ENCODE peak calls at places on chromosome 20, in four cellular contexts. One of them, this sample, is unnamed.

GRCh38 chr20:59752704-59753460 is 148.5 kb downstream of the PHACTR3 start:
- DNase-seq in right lobe of liver: no peak
- DNase-seq in stomach: no peak
- DNase-seq in lower lobe of right lung: no peak
- DNase-seq in this sample: no peak

GRCh38 chr20:1005452-1006027 is 3.4 kb upstream of the RSPO4 start:
- DNase-seq in lower lobe of right lung: no peak
- DNase-seq in stomach: no peak
- DNase-seq in right lobe of liver: peak; percentile 51
- DNase-seq in this sample: peak; percentile 70

GRCh38 chr20:20202793-20203192 is 150.5 kb downstream of the CFAP61 start:
- DNase-seq in right lobe of liver: no peak
- DNase-seq in stomach: no peak
- DNase-seq in lower lobe of right lung: no peak
- DNase-seq in this sample: no peak

GRCh38 chr20:1333462-1334369 is 4.8 kb upstream of the SDCBP2 start:
- DNase-seq in right lobe of liver: peak; percentile 39
- DNase-seq in stomach: no peak
- DNase-seq in lower lobe of right lung: no peak
- DNase-seq in this sample: no peak

GRCh38 chr20:45985573-45985972 is 13.6 kb upstream of the ZNF335 start:
- DNase-seq in stomach: no peak
- DNase-seq in lower lobe of right lung: peak; percentile 24
- DNase-seq in right lobe of liver: no peak
- DNase-seq in this sample: no peak

GRCh38 chr20:14992071-14992654 is 654.8 kb upstream of the FLRT3 start:
- DNase-seq in lower lobe of right lung: no peak
- DNase-seq in right lobe of liver: no peak
- DNase-seq in stomach: no peak
- DNase-seq in this sample: no peak

GRCh38 chr20:21613512-21613911 is 92.0 kb upstream of the PAX1 start:
- DNase-seq in right lobe of liver: peak; percentile 76
- DNase-seq in lower lobe of right lung: no peak
- DNase-seq in stomach: peak; percentile 26
- DNase-seq in this sample: peak; percentile 60

GRCh38 chr20:33859157-33859695 is 48.1 kb downstream of the CHMP4B start:
- DNase-seq in stomach: no peak
- DNase-seq in lower lobe of right lung: peak; percentile 46
- DNase-seq in right lobe of liver: no peak
- DNase-seq in this sample: no peak

GRCh38 chr20:54208492-54209044 is 681 bp downstream of the PFDN4 start:
- DNase-seq in right lobe of liver: no peak
- DNase-seq in lower lobe of right lung: no peak
- DNase-seq in stomach: no peak
- DNase-seq in this sample: no peak

GRCh38 chr20:10079964-10080363 is 45.2 kb downstream of the ANKEF1 start:
- DNase-seq in right lobe of liver: no peak
- DNase-seq in lower lobe of right lung: no peak
- DNase-seq in stomach: no peak
- DNase-seq in this sample: no peak

GRCh38 chr20:52190437-52191131 is 995 bp downstream of the ZFP64 start:
- DNase-seq in right lobe of liver: peak; percentile 48
- DNase-seq in lower lobe of right lung: no peak
- DNase-seq in stomach: peak; percentile 34
- DNase-seq in this sample: peak; percentile 76

GRCh38 chr20:2692036-2692885 is at the start of gene EBF4:
- DNase-seq in stomach: peak; percentile 55
- DNase-seq in right lobe of liver: no peak
- DNase-seq in lower lobe of right lung: peak; percentile 58
- DNase-seq in this sample: no peak

GRCh38 chr20:3163099-3164042 is 3.7 kb upstream of the FASTKD5 start:
- DNase-seq in right lobe of liver: peak; percentile 37
- DNase-seq in stomach: no peak
- DNase-seq in lower lobe of right lung: no peak
- DNase-seq in this sample: no peak

GRCh38 chr20:34703573-34704176 is 469 bp upstream of the TP53INP2 start:
- DNase-seq in right lobe of liver: peak; percentile 58
- DNase-seq in stomach: peak; percentile 55
- DNase-seq in lower lobe of right lung: peak; percentile 52
- DNase-seq in this sample: peak; percentile 68

GRCh38 chr20:36447101-36447500 is 94.2 kb upstream of the MYL9 start:
- DNase-seq in lower lobe of right lung: no peak
- DNase-seq in stomach: no peak
- DNase-seq in right lobe of liver: no peak
- DNase-seq in this sample: no peak

GRCh38 chr20:37398750-37399621 is 53.0 kb downstream of the SRC start:
- DNase-seq in right lobe of liver: peak; percentile 84
- DNase-seq in stomach: no peak
- DNase-seq in lower lobe of right lung: no peak
- DNase-seq in this sample: no peak

GRCh38 chr20:31663524-31663837 is 25.8 kb downstream of the COX4I2 start:
- DNase-seq in right lobe of liver: no peak
- DNase-seq in stomach: no peak
- DNase-seq in lower lobe of right lung: no peak
- DNase-seq in this sample: no peak

GRCh38 chr20:31666258-31667042 is 28.7 kb downstream of the COX4I2 start:
- DNase-seq in lower lobe of right lung: peak; percentile 82
- DNase-seq in stomach: no peak
- DNase-seq in right lobe of liver: peak; percentile 61
- DNase-seq in this sample: peak; percentile 72

GRCh38 chr20:31665753-31666152 is 28.0 kb downstream of the COX4I2 start:
- DNase-seq in lower lobe of right lung: no peak
- DNase-seq in right lobe of liver: no peak
- DNase-seq in stomach: no peak
- DNase-seq in this sample: no peak

GRCh38 chr20:31663838-31664695 is 26.4 kb downstream of the COX4I2 start:
- DNase-seq in right lobe of liver: peak; percentile 85
- DNase-seq in lower lobe of right lung: peak; percentile 73
- DNase-seq in stomach: peak; percentile 79
- DNase-seq in this sample: peak; percentile 86

DNA sequence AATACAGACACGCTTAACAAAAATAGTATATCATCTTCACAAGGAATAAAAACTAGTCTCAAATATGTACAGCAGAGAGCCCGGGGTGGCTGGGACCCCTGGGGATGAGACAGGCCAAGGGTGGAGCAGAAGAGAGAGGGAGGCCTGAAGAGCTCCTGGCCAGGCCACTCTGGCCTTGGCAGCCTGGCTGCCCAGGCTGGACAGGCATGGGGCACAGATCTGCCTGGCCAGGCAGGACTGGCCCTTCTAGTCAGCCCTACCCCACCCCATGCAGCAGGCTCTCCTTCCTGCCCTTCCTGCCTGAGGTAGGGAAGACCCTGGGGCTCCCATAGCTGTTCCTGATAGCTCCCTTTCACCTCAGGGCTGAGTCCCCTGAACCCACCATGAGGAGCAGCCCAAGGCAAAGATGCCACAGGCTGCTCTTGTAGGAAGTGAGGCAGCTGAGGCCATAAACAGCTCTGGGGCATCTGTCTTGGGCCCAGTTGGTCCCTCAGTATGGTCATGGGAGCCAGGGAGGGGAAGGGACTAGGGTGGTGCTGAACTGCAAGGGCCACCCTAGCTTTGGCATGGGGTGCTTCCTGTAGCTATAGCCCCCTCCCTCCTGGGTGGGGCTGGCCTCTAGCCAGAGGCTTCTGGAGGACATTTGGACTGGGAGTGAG is 27.1 kb downstream of the COX4I2 start:
- DNase-seq in right lobe of liver: peak; percentile 65
- DNase-seq in lower lobe of right lung: no peak
- DNase-seq in stomach: no peak
- DNase-seq in this sample: no peak
- H3K4me1 ChIP-seq in right lobe of liver: peaks cover 8% of the 10 kb centered on the region
- H3K4me1 ChIP-seq in lower lobe of right lung: peaks cover 79% of the 10 kb centered on the region
- H3K4me1 ChIP-seq in stomach: peaks cover 86% of the 10 kb centered on the region
- H3K4me1 ChIP-seq in this sample: peaks cover 78% of the 10 kb centered on the region

DNA sequence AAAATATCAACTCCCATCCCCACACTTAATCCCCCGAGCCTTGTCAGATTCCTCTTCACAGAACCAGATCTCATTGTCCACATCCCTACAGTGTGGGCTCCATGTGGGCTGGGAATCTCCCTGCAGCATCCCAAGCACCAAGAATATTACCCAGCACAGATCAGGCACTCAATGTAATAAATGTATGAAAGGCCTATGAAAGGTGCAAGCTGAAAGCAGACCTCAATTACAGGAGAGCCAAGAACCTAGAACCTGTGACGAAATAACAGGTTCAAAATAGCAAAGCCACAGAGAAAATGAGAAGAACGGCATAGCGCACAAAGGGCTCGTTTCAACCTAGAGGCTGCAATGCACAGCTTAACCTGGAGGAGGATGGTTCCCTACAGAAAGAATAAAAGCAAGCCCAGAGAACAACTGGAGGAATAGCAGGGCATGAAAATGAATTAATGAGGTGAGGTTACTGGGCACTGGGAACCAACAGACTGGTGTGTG is 3.1 kb downstream of the SLC23A2 start:
- DNase-seq in right lobe of liver: no peak
- DNase-seq in lower lobe of right lung: no peak
- DNase-seq in stomach: no peak
- DNase-seq in this sample: no peak
- TF ChIP-seq CTCF in right lobe of liver: no peak
- TF ChIP-seq CTCF in lower lobe of right lung: no peak
- TF ChIP-seq CTCF in stomach: no peak
- TF ChIP-seq CTCF in this sample: no peak

GRCh38 chr20:55584307-55584706 is 421.0 kb downstream of the CBLN4 start:
- DNase-seq in stomach: no peak
- DNase-seq in lower lobe of right lung: no peak
- DNase-seq in right lobe of liver: no peak
- DNase-seq in this sample: no peak
- H3K4me1 ChIP-seq in stomach: no peaks in the 10 kb centered on the region
- H3K4me1 ChIP-seq in lower lobe of right lung: no peaks in the 10 kb centered on the region
- H3K4me1 ChIP-seq in right lobe of liver: no peaks in the 10 kb centered on the region
- H3K4me1 ChIP-seq in this sample: no peaks in the 10 kb centered on the region

DNA sequence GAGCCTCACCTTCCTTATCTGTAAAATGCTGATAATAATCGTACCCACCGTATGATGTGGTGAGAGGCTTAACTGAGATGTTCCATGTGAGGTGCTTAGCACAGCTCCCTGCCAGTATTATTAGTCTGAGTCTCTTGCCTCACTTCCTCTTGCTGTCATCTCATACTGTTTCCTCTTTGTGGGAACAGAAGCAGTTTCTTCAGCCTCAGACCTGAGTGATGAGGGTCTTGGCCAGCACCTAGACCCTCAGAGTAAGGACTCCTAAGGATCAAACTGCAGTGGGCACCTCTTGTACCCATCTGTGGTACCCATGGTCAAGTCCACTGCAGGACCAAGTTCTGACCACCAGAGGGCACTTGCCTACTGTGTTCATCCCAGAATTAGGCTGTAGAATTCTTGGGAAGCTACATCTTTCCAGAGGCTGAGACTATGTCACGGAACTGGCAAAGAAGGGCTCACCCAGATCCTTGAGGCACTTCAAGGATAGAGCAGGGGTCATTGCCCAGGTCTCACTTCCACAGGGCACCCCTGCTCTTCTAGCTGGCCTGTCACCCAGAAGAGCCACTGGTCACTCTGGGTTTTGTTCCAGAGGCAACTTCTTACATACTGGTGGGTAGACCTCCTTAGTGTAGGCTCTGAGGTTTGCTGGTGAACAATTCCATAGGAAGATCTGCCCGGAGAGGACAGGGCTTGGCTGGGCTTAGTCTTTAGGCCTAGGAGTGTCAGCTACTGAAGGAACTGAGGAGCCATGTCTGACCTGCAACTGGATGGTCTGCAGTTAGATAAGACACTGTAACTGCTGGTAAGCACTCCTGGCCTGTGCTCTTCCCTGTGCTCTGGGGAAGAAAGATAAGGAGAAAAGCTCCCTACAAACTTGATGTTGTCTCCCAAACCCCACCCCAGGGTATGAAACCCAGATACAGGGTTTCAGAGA is 20.6 kb upstream of the SGK2 start:
- DNase-seq in lower lobe of right lung: peak; percentile 63
- DNase-seq in stomach: peak; percentile 78
- DNase-seq in right lobe of liver: peak; percentile 70
- DNase-seq in this sample: peak; percentile 77
- TF ChIP-seq CTCF in lower lobe of right lung: peak; percentile 93
- TF ChIP-seq CTCF in stomach: peak; percentile 90
- TF ChIP-seq CTCF in right lobe of liver: peak; percentile 92
- TF ChIP-seq CTCF in this sample: peak; percentile 76

DNA sequence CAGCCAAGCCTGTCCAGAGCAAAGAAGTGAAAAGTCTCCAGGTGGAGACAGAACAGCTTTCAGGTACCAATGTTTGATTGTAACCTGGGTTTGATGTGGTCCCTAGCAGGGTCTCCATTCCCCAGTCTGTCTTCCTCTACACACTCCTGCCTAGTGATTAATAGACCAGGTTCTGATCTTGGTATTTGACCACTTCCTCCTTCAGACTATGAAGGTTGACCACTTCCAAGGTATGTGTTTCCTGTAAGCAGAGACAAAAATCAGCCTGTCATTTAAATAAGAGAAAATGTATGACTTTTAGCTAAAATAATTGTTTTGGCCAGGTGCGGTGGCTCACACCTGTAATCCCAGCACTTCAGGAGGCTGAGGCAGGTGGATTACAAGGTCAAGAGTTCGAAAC is 41.8 kb upstream of the TOP1 start:
- DNase-seq in lower lobe of right lung: no peak
- DNase-seq in stomach: no peak
- DNase-seq in right lobe of liver: no peak
- DNase-seq in this sample: no peak
- H3K4me1 ChIP-seq in lower lobe of right lung: peaks cover 11% of the 10 kb centered on the region
- H3K4me1 ChIP-seq in stomach: peaks cover 9% of the 10 kb centered on the region
- H3K4me1 ChIP-seq in right lobe of liver: no peaks in the 10 kb centered on the region
- H3K4me1 ChIP-seq in this sample: peaks cover 7% of the 10 kb centered on the region

DNA sequence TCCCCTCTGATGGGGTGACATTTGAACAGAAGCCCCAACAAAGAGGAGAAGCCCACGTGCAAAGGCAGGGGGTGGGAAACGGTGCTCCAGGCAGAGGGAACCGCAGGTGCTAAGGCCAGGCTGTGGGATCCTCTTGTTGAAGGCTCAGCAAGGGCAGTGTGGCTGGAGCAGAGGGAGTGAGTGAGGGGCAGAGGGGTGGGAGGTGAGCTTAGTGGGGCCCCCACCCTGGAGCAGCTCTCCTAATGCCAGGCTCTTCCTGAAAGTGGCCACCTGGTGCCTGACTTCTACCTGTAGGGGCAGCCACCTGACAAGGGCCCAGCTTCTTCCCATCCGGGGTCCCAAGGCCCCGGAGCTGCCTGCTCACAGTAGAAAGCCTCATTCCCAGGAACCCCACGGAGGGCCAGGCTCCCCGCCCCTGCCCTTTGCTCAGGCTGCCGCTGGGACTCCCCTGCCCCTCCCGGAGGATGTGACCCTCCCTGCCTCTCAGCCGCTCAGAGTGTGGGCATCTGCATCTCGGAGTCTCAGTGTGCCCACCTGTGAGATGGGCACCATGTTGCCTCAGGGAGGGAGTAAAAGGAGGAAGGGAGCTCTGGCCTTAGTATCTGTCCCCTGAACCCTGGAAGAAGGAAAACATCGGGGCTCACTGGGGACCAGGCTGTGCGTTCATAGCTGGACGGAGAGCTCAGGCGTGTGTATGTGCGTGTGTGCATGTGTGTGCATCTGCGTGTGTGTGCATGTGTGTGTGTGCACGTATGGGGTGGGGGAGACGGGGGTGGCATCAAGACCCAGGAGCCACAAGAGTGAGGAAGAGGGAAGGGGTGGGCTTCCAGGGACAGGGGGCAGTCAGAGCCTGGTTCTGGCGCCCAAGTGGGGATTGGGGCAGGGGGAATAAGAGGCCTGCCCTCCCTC is 119.4 kb downstream of the CEBPB start:
- DNase-seq in stomach: no peak
- DNase-seq in right lobe of liver: no peak
- DNase-seq in lower lobe of right lung: no peak
- DNase-seq in this sample: no peak
- TF ChIP-seq CTCF in stomach: no peak
- TF ChIP-seq CTCF in right lobe of liver: no peak
- TF ChIP-seq CTCF in lower lobe of right lung: no peak
- TF ChIP-seq CTCF in this sample: no peak

This sample was measured in mucosa of descending colon.